ENCODE peak calls at places on chromosomes 12 and 14, in seven cellular contexts. P is heart right ventricle, R is Panc1, K is fibroblast of lung, U is neural progenitor cell, Z is astrocyte of the spinal cord, N is cardiac fibroblast. M is an unnamed sample.

GRCh38 chr14:83483063-83483462 is 1949.4 kb upstream of the SEL1L start:
- DNase-seq in P (no peak), R (no peak), K (peak), U (no peak), Z (peak), N (peak), M (peak)

GRCh38 chr14:26595922-26596721 is 1.7 kb downstream of the NOVA1 start:
- DNase-seq in P (no peak), R (no peak), K (peak), U (peak), Z (peak), N (peak), M (peak)

GRCh38 chr12:68089101-68089500 is 70.4 kb downstream of the IFNG start:
- DNase-seq in P (no peak), R (no peak), K (no peak), U (no peak), Z (no peak), N (no peak), M (no peak)

GRCh38 chr14:100065161-100065871 is at the start of gene EVL:
- DNase-seq in P (peak), R (no peak), K (no peak), U (no peak), Z (no peak), N (no peak), M (no peak)

GRCh38 chr14:82710257-82710841 is 1176.7 kb upstream of the SEL1L start:
- DNase-seq in P (peak), R (peak), K (peak), U (peak), Z (peak), N (peak), M (peak)

GRCh38 chr12:28941248-28941647 is 207.8 kb upstream of the FAR2 start:
- DNase-seq in P (no peak), R (no peak), K (no peak), U (no peak), Z (no peak), N (no peak), M (no peak)

GRCh38 chr12:48197967-48198618 is 5.0 kb downstream of the OR10AD1 start:
- DNase-seq in P (peak), R (peak), K (peak), U (peak), Z (peak), N (peak), M (peak)

GRCh38 chr12:80001562-80001961 is 66.7 kb upstream of the PPP1R12A start:
- DNase-seq in P (no peak), R (no peak), K (no peak), U (no peak), Z (no peak), N (no peak), M (no peak)

GRCh38 chr12:64943686-64944085 is 119.2 kb downstream of the TBC1D30 start:
- DNase-seq in P (no peak), R (no peak), K (peak), U (no peak), Z (peak), N (peak), M (no peak)

GRCh38 chr14:23033801-23034497 is 751 bp downstream of the PSMB5 start:
- DNase-seq in P (no peak), R (no peak), K (no peak), U (no peak), Z (no peak), N (no peak), M (no peak)

GRCh38 chr12:77488041-77488620 is 342.6 kb upstream of the NAV3 start:
- DNase-seq in P (no peak), R (no peak), K (peak), U (no peak), Z (peak), N (peak), M (no peak)

GRCh38 chr14:105315941-105316562 is 1.5 kb downstream of the PACS2 start:
- DNase-seq in P (no peak), R (no peak), K (no peak), U (no peak), Z (no peak), N (no peak), M (no peak)

GRCh38 chr14:52048641-52049204 is 20.1 kb downstream of the NID2 start:
- DNase-seq in P (no peak), R (no peak), K (no peak), U (no peak), Z (peak), N (peak), M (no peak)

GRCh38 chr12:86698581-86698980 is 442.4 kb upstream of the MGAT4C start:
- DNase-seq in P (no peak), R (no peak), K (peak), U (no peak), Z (peak), N (peak), M (no peak)

GRCh38 chr12:122204829-122205589 is 1.5 kb downstream of the B3GNT4 start:
- DNase-seq in P (no peak), R (no peak), K (no peak), U (no peak), Z (no peak), N (no peak), M (no peak)

GRCh38 chr12:122206111-122206881 is 2.8 kb downstream of the B3GNT4 start:
- DNase-seq in P (no peak), R (no peak), K (no peak), U (no peak), Z (no peak), N (no peak), M (no peak)

GRCh38 chr12:122205590-122205925 is 2.0 kb downstream of the B3GNT4 start:
- DNase-seq in P (no peak), R (no peak), K (no peak), U (no peak), Z (no peak), N (no peak), M (no peak)

GRCh38 chr12:122203301-122203967 is at the start of gene B3GNT4:
- DNase-seq in P (peak), R (no peak), K (peak), U (peak), Z (peak), N (peak), M (no peak)

GRCh38 chr12:122203968-122204828 is 689 bp downstream of the B3GNT4 start:
- DNase-seq in P (no peak), R (no peak), K (no peak), U (peak), Z (no peak), N (no peak), M (no peak)
- H3K4me3 ChIP-seq in P (peak), R (peak), K (no peak), U (peak), Z (peak), N (peak), M (peak)

GRCh38 chr12:53975019-53975815 is 463 bp upstream of the HOTAIR start:
- DNase-seq in P (no peak), R (no peak), K (no peak), U (peak), Z (no peak), N (no peak), M (no peak)
- H3K4me3 ChIP-seq in P (no peak), R (peak), K (no peak), U (no peak), Z (no peak), N (no peak), M (no peak)

GRCh38 chr14:85530626-85531025 is 682 bp downstream of the FLRT2 start:
- DNase-seq in P (no peak), R (no peak), K (no peak), U (no peak), Z (no peak), N (no peak), M (no peak)
- H3K4me3 ChIP-seq in P (peak), R (peak), K (peak), U (peak), Z (peak), N (peak), M (peak)

GRCh38 chr12:2958432-2959193 is 584 bp upstream of the TEAD4 start:
- DNase-seq in P (peak), R (no peak), K (peak), U (peak), Z (peak), N (peak), M (no peak)

GRCh38 chr12:2959508-2960431 is 573 bp downstream of the TEAD4 start:
- DNase-seq in P (peak), R (no peak), K (peak), U (peak), Z (peak), N (peak), M (peak)

GRCh38 chr12:2959194-2959507 is at the start of gene TEAD4:
- DNase-seq in P (peak), R (no peak), K (peak), U (peak), Z (peak), N (peak), M (peak)

GRCh38 chr12:2955888-2956287 is 3.3 kb upstream of the TEAD4 start:
- DNase-seq in P (no peak), R (no peak), K (no peak), U (no peak), Z (no peak), N (no peak), M (no peak)

GRCh38 chr12:2957816-2958431 is 1.3 kb upstream of the TEAD4 start:
- DNase-seq in P (no peak), R (no peak), K (no peak), U (no peak), Z (peak), N (no peak), M (no peak)
- H3K4me3 ChIP-seq in P (peak), R (peak), K (peak), U (peak), Z (peak), N (peak), M (peak)

GRCh38 chr12:121802485-121802842 is 1.3 kb upstream of the SETD1B start:
- DNase-seq in P (no peak), R (no peak), K (no peak), U (no peak), Z (no peak), N (no peak), M (no peak)
- H3K4me3 ChIP-seq in P (peak), R (peak), K (peak), U (peak), Z (peak), N (peak), M (peak)

GRCh38 chr12:128583453-128583852 is 240.3 kb downstream of the SLC15A4 start:
- DNase-seq in P (no peak), R (no peak), K (no peak), U (peak), Z (no peak), N (no peak), M (no peak)

GRCh38 chr12:128592345-128592744 is 231.4 kb downstream of the SLC15A4 start:
- DNase-seq in P (no peak), R (no peak), K (no peak), U (no peak), Z (no peak), N (no peak), M (no peak)

GRCh38 chr12:128587918-128588317 is 235.8 kb downstream of the SLC15A4 start:
- DNase-seq in P (no peak), R (no peak), K (no peak), U (no peak), Z (no peak), N (no peak), M (no peak)

GRCh38 chr12:128586630-128587029 is 237.1 kb downstream of the SLC15A4 start:
- DNase-seq in P (no peak), R (no peak), K (no peak), U (peak), Z (no peak), N (no peak), M (no peak)
- H3K4me3 ChIP-seq in P (no peak), R (no peak), K (no peak), U (no peak), Z (no peak), N (no peak), M (no peak)

DNA sequence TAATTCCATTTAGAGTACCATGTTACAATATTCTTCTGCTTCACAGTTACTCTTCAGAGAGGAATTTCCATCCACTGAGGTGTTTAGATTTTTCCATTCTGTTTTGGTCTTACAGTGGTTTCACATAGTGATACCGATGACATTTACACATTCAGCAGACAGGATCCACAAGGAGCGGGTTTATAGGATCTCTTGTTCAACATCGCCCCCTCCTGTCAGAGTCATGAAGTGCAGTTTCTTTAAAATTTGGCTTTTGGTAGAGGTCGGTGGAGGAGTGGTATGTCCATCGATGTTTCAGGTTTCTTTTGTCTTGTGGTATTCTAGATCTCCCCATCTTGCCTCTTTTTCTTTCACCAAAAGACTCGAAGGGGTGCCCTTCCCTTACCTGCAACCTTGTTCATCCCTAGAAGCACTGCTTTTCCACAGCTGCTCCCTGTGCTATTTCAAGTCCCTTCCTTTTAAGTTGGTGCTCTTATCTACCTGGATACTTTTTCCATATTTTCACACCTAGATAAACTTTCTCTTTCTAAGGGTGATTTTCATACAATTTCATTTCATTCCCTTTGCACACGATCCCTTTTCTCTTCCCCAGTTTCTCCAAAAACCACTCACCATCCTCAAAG is 181.3 kb downstream of the ITPR2 start:
- DNase-seq in P (no peak), R (peak), K (peak), U (peak), Z (peak), N (peak), M (no peak)
- H3K4me3 ChIP-seq in P (no peak), R (no peak), K (no peak), U (no peak), Z (no peak), N (no peak), M (no peak)

GRCh38 chr12:2211119-2211518 is 158.3 kb downstream of the CACNA1C start:
- DNase-seq in P (no peak), R (no peak), K (no peak), U (no peak), Z (no peak), N (no peak), M (no peak)

GRCh38 chr12:2214411-2214810 is 161.6 kb downstream of the CACNA1C start:
- DNase-seq in P (no peak), R (no peak), K (no peak), U (no peak), Z (no peak), N (no peak), M (no peak)

GRCh38 chr12:2212537-2212936 is 159.8 kb downstream of the CACNA1C start:
- DNase-seq in P (no peak), R (no peak), K (no peak), U (no peak), Z (no peak), N (no peak), M (no peak)

GRCh38 chr12:2215709-2216560 is 163.1 kb downstream of the CACNA1C start:
- DNase-seq in P (no peak), R (no peak), K (no peak), U (no peak), Z (peak), N (peak), M (no peak)

GRCh38 chr12:2212971-2213869 is 160.4 kb downstream of the CACNA1C start:
- DNase-seq in P (no peak), R (no peak), K (no peak), U (peak), Z (peak), N (peak), M (no peak)
- H3K4me3 ChIP-seq in P (no peak), R (no peak), K (no peak), U (no peak), Z (no peak), N (no peak), M (no peak)

GRCh38 chr12:571795-572531 is 91.3 kb downstream of the NINJ2 start:
- DNase-seq in P (peak), R (peak), K (no peak), U (no peak), Z (no peak), N (no peak), M (no peak)

GRCh38 chr12:569803-570236 is 93.4 kb downstream of the NINJ2 start:
- DNase-seq in P (peak), R (peak), K (peak), U (peak), Z (peak), N (peak), M (no peak)

GRCh38 chr12:570237-570925 is 92.9 kb downstream of the NINJ2 start:
- DNase-seq in P (peak), R (peak), K (peak), U (peak), Z (peak), N (peak), M (peak)

GRCh38 chr12:572532-572899 is 90.7 kb downstream of the NINJ2 start:
- DNase-seq in P (no peak), R (peak), K (peak), U (no peak), Z (no peak), N (no peak), M (no peak)

DNA sequence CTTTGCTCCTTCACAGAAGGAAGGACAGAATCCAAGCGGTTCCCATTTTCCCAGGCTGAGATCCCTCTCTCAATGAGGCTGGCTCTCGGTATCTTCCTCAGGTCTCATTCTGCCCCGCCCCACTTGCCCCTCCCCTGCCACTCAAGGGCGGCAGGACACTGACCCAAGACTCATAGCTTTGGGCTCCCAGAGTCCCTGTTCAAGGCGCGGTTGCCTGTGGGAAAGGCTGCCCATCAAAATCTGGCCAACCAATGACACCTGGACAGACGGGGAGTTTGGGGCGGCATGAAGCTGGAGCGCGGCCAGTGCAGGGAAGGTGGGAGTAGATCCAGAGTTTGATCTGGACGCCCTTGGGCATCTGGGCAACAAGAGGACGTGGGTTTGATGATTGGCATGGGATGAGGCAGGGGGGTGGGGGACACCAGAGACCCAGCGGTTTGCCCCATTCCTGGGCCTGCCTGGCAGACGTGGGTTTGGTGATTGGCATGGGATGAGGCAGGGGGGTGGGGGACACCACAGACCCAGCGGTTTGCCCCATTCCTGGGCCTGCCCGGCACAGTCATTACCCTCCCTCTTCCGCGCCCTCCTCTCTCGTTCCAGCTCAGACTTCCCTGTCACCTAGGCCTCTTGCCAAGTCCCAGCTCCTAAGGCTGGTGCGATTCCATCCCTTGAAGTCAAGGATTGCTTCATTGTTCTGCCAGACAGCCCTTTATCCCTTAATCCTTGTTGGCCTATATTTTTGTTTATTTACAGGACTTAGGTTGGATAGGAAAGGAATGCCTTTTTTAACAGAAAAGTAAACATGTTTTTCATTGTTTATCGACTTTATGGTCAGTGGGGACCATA is 92.1 kb downstream of the NINJ2 start:
- DNase-seq in P (peak), R (peak), K (peak), U (peak), Z (peak), N (peak), M (peak)
- H3K4me3 ChIP-seq in P (peak), R (peak), K (peak), U (peak), Z (peak), N (peak), M (peak)

DNA sequence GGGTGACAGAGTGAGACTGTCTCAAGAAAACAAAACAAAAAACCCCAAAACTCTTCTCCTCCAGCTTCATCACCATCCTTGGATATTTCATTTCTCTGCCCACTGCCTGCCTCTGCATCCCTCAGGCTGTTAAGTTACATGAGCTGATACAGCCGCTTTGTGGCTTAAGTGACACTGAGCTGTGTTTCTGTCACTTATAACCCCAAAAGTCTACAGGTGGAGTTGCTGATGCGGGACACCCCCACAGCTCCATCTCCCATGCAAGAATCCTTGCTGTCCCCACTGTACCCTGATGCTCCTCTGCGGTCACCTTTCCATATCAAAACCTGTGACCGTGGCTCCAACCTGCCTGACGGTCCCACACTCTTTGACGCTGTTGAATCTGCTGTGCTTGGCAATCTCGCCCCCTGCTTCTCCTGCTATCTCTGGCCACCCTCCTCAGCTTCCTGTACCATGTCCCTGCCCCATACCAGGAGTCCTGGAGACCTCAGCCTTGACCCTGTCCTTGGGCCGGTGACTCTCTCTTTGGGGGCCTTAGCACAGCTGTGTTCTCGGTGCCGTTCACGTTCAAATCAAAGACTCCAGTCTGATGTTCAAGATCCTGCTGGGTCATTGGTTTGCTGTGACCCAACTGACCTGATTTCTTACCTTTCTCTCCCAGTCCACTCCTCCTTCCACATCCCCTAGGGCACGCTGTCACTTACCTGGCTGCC is 20.3 kb downstream of the HVCN1 start:
- DNase-seq in P (no peak), R (no peak), K (no peak), U (no peak), Z (no peak), N (no peak), M (no peak)
- H3K4me3 ChIP-seq in P (no peak), R (no peak), K (no peak), U (no peak), Z (no peak), N (no peak), M (no peak)